ENCODE peak calls at places on chromosomes 4 and X, in five cellular contexts. X is astrocyte; R is natural killer cell treated with Interleukin-12 subunit alpha and Interleukin-12 subunit beta and Interleukin-15 and Interleukin-18, amount 100 ng/mL, for 72 hours; L is head of caudate nucleus; G is CD8-positive, alpha-beta memory T cell. N is an unnamed sample.

GRCh38 chr4:176400816-176401461 is 81.2 kb downstream of the SPCS3 start:
- DNase-seq in R (no peak), X (peak), L (no peak), G (no peak), N (no peak)

GRCh38 chr4:105859233-105859632 is 36.0 kb upstream of the NPNT start:
- DNase-seq in L (no peak), R (no peak), G (no peak), X (peak), N (no peak)

GRCh38 chr4:5036239-5036638 is 15.0 kb upstream of the STK32B start:
- DNase-seq in G (no peak), L (no peak), R (no peak), X (peak), N (no peak)

GRCh38 chr4:73867783-73868182 is 1.4 kb upstream of the CXCL1 start:
- DNase-seq in R (no peak), G (no peak), X (no peak), L (no peak), N (no peak)

GRCh38 chr4:7157666-7158065 is 34.7 kb upstream of the SORCS2 start:
- DNase-seq in L (no peak), X (no peak), R (peak), G (no peak), N (no peak)

GRCh38 chr4:122044496-122044895 is 92.6 kb upstream of the TRPC3 start:
- DNase-seq in L (no peak), X (no peak), R (no peak), G (no peak), N (no peak)

GRCh38 chr4:180937083-180937482 is 1306.1 kb upstream of the TENM3 start:
- DNase-seq in R (no peak), X (no peak), G (no peak), L (no peak), N (no peak)

GRCh38 chrX:21972721-21973120 is 32.2 kb downstream of the SMS start:
- DNase-seq in L (no peak), R (no peak), G (peak), X (peak), N (no peak)

GRCh38 chrX:39693298-39693697 is 404.5 kb downstream of the BCOR start:
- DNase-seq in X (peak), L (no peak), R (no peak), G (no peak), N (no peak)

GRCh38 chrX:135463937-135464336 is 42.2 kb downstream of the SMIM10L2A start:
- DNase-seq in L (no peak), X (no peak), G (no peak), R (no peak), N (no peak)

GRCh38 chr4:48375651-48376291 is 34.4 kb downstream of the SLAIN2 start:
- DNase-seq in X (peak), G (no peak), R (no peak), L (no peak), N (no peak)

GRCh38 chr4:28799696-28800095 is 1920.5 kb upstream of the PCDH7 start:
- DNase-seq in X (peak), G (no peak), R (no peak), L (no peak), N (no peak)

GRCh38 chrX:11724122-11725017 is 33.7 kb upstream of the MSL3 start:
- DNase-seq in R (no peak), L (peak), G (no peak), X (peak), N (no peak)

N was measured in substantia nigra.